ENCODE peak calls at places on chromosomes 1 and 21, in seven cellular contexts. One of them, this sample, is unnamed.

GRCh38 chr21:42112857-42113256 is 41.7 kb downstream of the UMODL1 start:
- DNase-seq in breast epithelium: no peak
- DNase-seq in uterus: no peak
- DNase-seq in MM.1S: no peak
- DNase-seq in astrocyte of the spinal cord: peak; percentile 19
- DNase-seq in gastrocnemius medialis: no peak
- DNase-seq in AG09309: no peak
- DNase-seq in this sample: no peak

GRCh38 chr1:212098771-212099170 is 63.2 kb downstream of the DTL start:
- DNase-seq in gastrocnemius medialis: no peak
- DNase-seq in AG09309: no peak
- DNase-seq in breast epithelium: no peak
- DNase-seq in uterus: no peak
- DNase-seq in astrocyte of the spinal cord: no peak
- DNase-seq in MM.1S: no peak
- DNase-seq in this sample: no peak

GRCh38 chr1:220706921-220707559 is 16.9 kb downstream of the C1orf115 start:
- DNase-seq in AG09309: no peak
- DNase-seq in gastrocnemius medialis: no peak
- DNase-seq in MM.1S: no peak
- DNase-seq in uterus: no peak
- DNase-seq in breast epithelium: no peak
- DNase-seq in astrocyte of the spinal cord: no peak
- DNase-seq in this sample: no peak

GRCh38 chr1:217534566-217534965 is 96.3 kb downstream of the GPATCH2 start:
- DNase-seq in breast epithelium: no peak
- DNase-seq in MM.1S: no peak
- DNase-seq in AG09309: no peak
- DNase-seq in astrocyte of the spinal cord: no peak
- DNase-seq in uterus: no peak
- DNase-seq in gastrocnemius medialis: no peak
- DNase-seq in this sample: no peak

GRCh38 chr1:206041640-206042039 is 11.3 kb upstream of the RHEX start:
- DNase-seq in MM.1S: no peak
- DNase-seq in astrocyte of the spinal cord: no peak
- DNase-seq in uterus: no peak
- DNase-seq in breast epithelium: no peak
- DNase-seq in AG09309: no peak
- DNase-seq in gastrocnemius medialis: no peak
- DNase-seq in this sample: no peak

GRCh38 chr1:174005032-174005431 is 17.1 kb downstream of the RC3H1 start:
- DNase-seq in breast epithelium: no peak
- DNase-seq in AG09309: no peak
- DNase-seq in MM.1S: no peak
- DNase-seq in gastrocnemius medialis: no peak
- DNase-seq in uterus: no peak
- DNase-seq in astrocyte of the spinal cord: peak; percentile 20
- DNase-seq in this sample: no peak

GRCh38 chr1:171081220-171081993 is 9.3 kb upstream of the FMO3 start:
- DNase-seq in breast epithelium: no peak
- DNase-seq in MM.1S: peak; percentile 23
- DNase-seq in gastrocnemius medialis: no peak
- DNase-seq in astrocyte of the spinal cord: peak; percentile 76
- DNase-seq in AG09309: peak; percentile 33
- DNase-seq in uterus: no peak
- DNase-seq in this sample: no peak

GRCh38 chr1:46157916-46158311 is 17.0 kb upstream of the TSPAN1 start:
- DNase-seq in MM.1S: no peak
- DNase-seq in breast epithelium: no peak
- DNase-seq in AG09309: no peak
- DNase-seq in uterus: no peak
- DNase-seq in gastrocnemius medialis: no peak
- DNase-seq in astrocyte of the spinal cord: no peak
- DNase-seq in this sample: no peak

GRCh38 chr1:23650344-23650990 is 41.1 kb upstream of the RPL11 start:
- DNase-seq in breast epithelium: no peak
- DNase-seq in uterus: no peak
- DNase-seq in astrocyte of the spinal cord: no peak
- DNase-seq in MM.1S: no peak
- DNase-seq in AG09309: no peak
- DNase-seq in gastrocnemius medialis: peak; percentile 34
- DNase-seq in this sample: no peak

GRCh38 chr1:153801786-153802697 is 26.8 kb downstream of the SLC27A3 start:
- DNase-seq in AG09309: no peak
- DNase-seq in uterus: no peak
- DNase-seq in astrocyte of the spinal cord: no peak
- DNase-seq in breast epithelium: no peak
- DNase-seq in MM.1S: no peak
- DNase-seq in gastrocnemius medialis: no peak
- DNase-seq in this sample: peak; percentile 25

GRCh38 chr1:86382878-86383277 is 13.2 kb downstream of the ODF2L start:
- DNase-seq in breast epithelium: no peak
- DNase-seq in uterus: no peak
- DNase-seq in MM.1S: peak; percentile 44
- DNase-seq in gastrocnemius medialis: no peak
- DNase-seq in AG09309: no peak
- DNase-seq in astrocyte of the spinal cord: peak; percentile 15
- DNase-seq in this sample: no peak

GRCh38 chr21:36245115-36245514 is 74.9 kb upstream of the MORC3 start:
- DNase-seq in AG09309: no peak
- DNase-seq in gastrocnemius medialis: no peak
- DNase-seq in MM.1S: no peak
- DNase-seq in uterus: no peak
- DNase-seq in breast epithelium: no peak
- DNase-seq in astrocyte of the spinal cord: no peak
- DNase-seq in this sample: peak; percentile 38

GRCh38 chr1:194873328-194873923 is 1687.0 kb upstream of the B3GALT2 start:
- DNase-seq in MM.1S: no peak
- DNase-seq in breast epithelium: no peak
- DNase-seq in gastrocnemius medialis: no peak
- DNase-seq in astrocyte of the spinal cord: no peak
- DNase-seq in AG09309: no peak
- DNase-seq in uterus: no peak
- DNase-seq in this sample: no peak

GRCh38 chr21:42317341-42317741 is 2.1 kb upstream of the TFF3 start:
- DNase-seq in AG09309: no peak
- DNase-seq in gastrocnemius medialis: no peak
- DNase-seq in uterus: peak; percentile 3
- DNase-seq in MM.1S: peak; percentile 27
- DNase-seq in astrocyte of the spinal cord: no peak
- DNase-seq in breast epithelium: no peak
- DNase-seq in this sample: no peak

GRCh38 chr1:54221867-54222484 is 22.0 kb downstream of the MRPL37 start:
- DNase-seq in MM.1S: no peak
- DNase-seq in breast epithelium: no peak
- DNase-seq in astrocyte of the spinal cord: no peak
- DNase-seq in gastrocnemius medialis: no peak
- DNase-seq in AG09309: no peak
- DNase-seq in uterus: no peak
- DNase-seq in this sample: no peak

GRCh38 chr1:5990913-5991783 is 1.1 kb downstream of the NPHP4 start:
- DNase-seq in breast epithelium: no peak
- DNase-seq in MM.1S: peak; percentile 11
- DNase-seq in astrocyte of the spinal cord: peak; percentile 18
- DNase-seq in uterus: no peak
- DNase-seq in gastrocnemius medialis: peak; percentile 18
- DNase-seq in AG09309: no peak
- DNase-seq in this sample: peak; percentile 25

GRCh38 chr1:25647106-25647505 is 30.5 kb downstream of the MAN1C1 start:
- DNase-seq in gastrocnemius medialis: no peak
- DNase-seq in AG09309: no peak
- DNase-seq in MM.1S: no peak
- DNase-seq in uterus: no peak
- DNase-seq in astrocyte of the spinal cord: no peak
- DNase-seq in breast epithelium: peak; percentile 11
- DNase-seq in this sample: no peak

GRCh38 chr1:6497215-6497866 is 5.9 kb upstream of the PLEKHG5 start:
- DNase-seq in uterus: no peak
- DNase-seq in astrocyte of the spinal cord: no peak
- DNase-seq in AG09309: no peak
- DNase-seq in breast epithelium: no peak
- DNase-seq in gastrocnemius medialis: no peak
- DNase-seq in MM.1S: peak; percentile 26
- DNase-seq in this sample: peak; percentile 27

GRCh38 chr21:45228171-45228641 is 59.5 kb downstream of the POFUT2 start:
- DNase-seq in astrocyte of the spinal cord: peak; percentile 99
- DNase-seq in MM.1S: no peak
- DNase-seq in gastrocnemius medialis: peak; percentile 44
- DNase-seq in AG09309: peak; percentile 93
- DNase-seq in uterus: peak; percentile 54
- DNase-seq in breast epithelium: peak; percentile 49
- DNase-seq in this sample: no peak

GRCh38 chr1:239987103-239987745 is 104.5 kb upstream of the FMN2 start:
- DNase-seq in gastrocnemius medialis: no peak
- DNase-seq in AG09309: peak; percentile 13
- DNase-seq in astrocyte of the spinal cord: peak; percentile 48
- DNase-seq in uterus: no peak
- DNase-seq in MM.1S: peak; percentile 63
- DNase-seq in breast epithelium: no peak
- DNase-seq in this sample: no peak

GRCh38 chr21:45973475-45974072 is 8.0 kb upstream of the COL6A1 start:
- DNase-seq in uterus: peak; percentile 94
- DNase-seq in astrocyte of the spinal cord: peak; percentile 90
- DNase-seq in breast epithelium: peak; percentile 71
- DNase-seq in gastrocnemius medialis: no peak
- DNase-seq in MM.1S: peak; percentile 77
- DNase-seq in AG09309: no peak
- DNase-seq in this sample: peak; percentile 67

GRCh38 chr1:29237906-29238600 is 1.7 kb downstream of the PTPRU start:
- DNase-seq in astrocyte of the spinal cord: peak; percentile 31
- DNase-seq in breast epithelium: peak; percentile 40
- DNase-seq in MM.1S: no peak
- DNase-seq in gastrocnemius medialis: peak; percentile 76
- DNase-seq in uterus: peak; percentile 41
- DNase-seq in AG09309: no peak
- DNase-seq in this sample: no peak

GRCh38 chr21:41164981-41165650 is 2.8 kb upstream of the BACE2 start:
- DNase-seq in gastrocnemius medialis: peak; percentile 53
- DNase-seq in MM.1S: no peak
- DNase-seq in uterus: peak; percentile 92
- DNase-seq in astrocyte of the spinal cord: no peak
- DNase-seq in AG09309: no peak
- DNase-seq in breast epithelium: peak; percentile 80
- DNase-seq in this sample: peak; percentile 68

GRCh38 chr21:36337099-36337509 is 17.1 kb downstream of the MORC3 start:
- DNase-seq in breast epithelium: no peak
- DNase-seq in uterus: no peak
- DNase-seq in gastrocnemius medialis: no peak
- DNase-seq in MM.1S: no peak
- DNase-seq in AG09309: no peak
- DNase-seq in astrocyte of the spinal cord: peak; percentile 43
- DNase-seq in this sample: no peak

GRCh38 chr21:16535100-16535418 is 805.3 kb downstream of the USP25 start:
- DNase-seq in gastrocnemius medialis: peak; percentile 91
- DNase-seq in breast epithelium: peak; percentile 82
- DNase-seq in astrocyte of the spinal cord: peak; percentile 88
- DNase-seq in uterus: peak; percentile 93
- DNase-seq in AG09309: peak; percentile 67
- DNase-seq in MM.1S: no peak
- DNase-seq in this sample: no peak

GRCh38 chr1:167996266-167996665 is 59.4 kb upstream of the MPC2 start:
- DNase-seq in AG09309: no peak
- DNase-seq in astrocyte of the spinal cord: no peak
- DNase-seq in MM.1S: no peak
- DNase-seq in uterus: no peak
- DNase-seq in breast epithelium: no peak
- DNase-seq in gastrocnemius medialis: no peak
- DNase-seq in this sample: no peak

GRCh38 chr1:210598135-210598652 is 269.5 kb downstream of the HHAT start:
- DNase-seq in astrocyte of the spinal cord: peak; percentile 96
- DNase-seq in gastrocnemius medialis: peak; percentile 72
- DNase-seq in MM.1S: no peak
- DNase-seq in uterus: no peak
- DNase-seq in breast epithelium: peak; percentile 21
- DNase-seq in AG09309: peak; percentile 93
- DNase-seq in this sample: no peak

GRCh38 chr1:31745071-31745897 is 18.9 kb downstream of the ADGRB2 start:
- DNase-seq in uterus: peak; percentile 65
- DNase-seq in gastrocnemius medialis: peak; percentile 29
- DNase-seq in AG09309: no peak
- DNase-seq in astrocyte of the spinal cord: peak; percentile 65
- DNase-seq in MM.1S: peak; percentile 72
- DNase-seq in breast epithelium: peak; percentile 38
- DNase-seq in this sample: peak; percentile 87

GRCh38 chr21:41402231-41402630 is 23.8 kb upstream of the MX1 start:
- DNase-seq in uterus: no peak
- DNase-seq in gastrocnemius medialis: no peak
- DNase-seq in MM.1S: no peak
- DNase-seq in astrocyte of the spinal cord: no peak
- DNase-seq in AG09309: no peak
- DNase-seq in breast epithelium: no peak
- DNase-seq in this sample: no peak

GRCh38 chr1:159942700-159943640 is 2.4 kb downstream of the IGSF9 start:
- DNase-seq in gastrocnemius medialis: no peak
- DNase-seq in uterus: no peak
- DNase-seq in AG09309: no peak
- DNase-seq in MM.1S: no peak
- DNase-seq in breast epithelium: peak; percentile 13
- DNase-seq in astrocyte of the spinal cord: no peak
- DNase-seq in this sample: no peak
- H3K4me3 ChIP-seq in gastrocnemius medialis: no peak overlapping the region
- H3K4me3 ChIP-seq in uterus: no peak overlapping the region
- H3K4me3 ChIP-seq in AG09309: no peak overlapping the region
- H3K4me3 ChIP-seq in MM.1S: no peak overlapping the region
- H3K4me3 ChIP-seq in breast epithelium: no peak overlapping the region
- H3K4me3 ChIP-seq in astrocyte of the spinal cord: no peak overlapping the region
- H3K4me3 ChIP-seq in this sample: no peak overlapping the region

GRCh38 chr1:9070421-9071015 is 1.1 kb upstream of the SLC2A5 start:
- DNase-seq in AG09309: no peak
- DNase-seq in gastrocnemius medialis: no peak
- DNase-seq in astrocyte of the spinal cord: no peak
- DNase-seq in breast epithelium: no peak
- DNase-seq in uterus: no peak
- DNase-seq in MM.1S: no peak
- DNase-seq in this sample: no peak
- H3K4me3 ChIP-seq in AG09309: no peak overlapping the region
- H3K4me3 ChIP-seq in gastrocnemius medialis: no peak overlapping the region
- H3K4me3 ChIP-seq in astrocyte of the spinal cord: no peak overlapping the region
- H3K4me3 ChIP-seq in breast epithelium: no peak overlapping the region
- H3K4me3 ChIP-seq in uterus: no peak overlapping the region
- H3K4me3 ChIP-seq in MM.1S: no peak overlapping the region
- H3K4me3 ChIP-seq in this sample: peak overlapping the region; percentile 52

DNA sequence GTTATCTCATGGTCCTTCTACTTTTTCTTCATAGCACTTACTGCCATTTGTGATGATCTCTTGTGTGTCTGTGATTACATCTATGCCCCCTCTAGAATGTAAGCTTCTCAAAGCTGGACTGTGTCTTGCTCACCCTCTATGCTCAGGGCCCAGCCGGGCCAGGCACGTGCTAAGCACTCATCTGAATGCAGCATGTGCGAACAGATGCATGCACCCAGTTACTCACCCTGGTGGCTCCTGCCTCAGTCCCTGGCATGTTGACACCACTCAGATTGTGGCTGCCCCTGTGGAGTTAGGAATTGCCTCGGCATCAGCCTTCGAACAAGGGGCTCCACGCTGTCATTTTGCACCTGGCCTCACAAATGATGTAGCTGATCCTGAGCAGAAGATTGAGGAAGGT is 19.6 kb upstream of the PABPC4 start:
- DNase-seq in gastrocnemius medialis: no peak
- DNase-seq in astrocyte of the spinal cord: no peak
- DNase-seq in breast epithelium: no peak
- DNase-seq in MM.1S: no peak
- DNase-seq in AG09309: no peak
- DNase-seq in uterus: no peak
- DNase-seq in this sample: no peak
- H3K4me3 ChIP-seq in gastrocnemius medialis: no peak overlapping the region
- H3K4me3 ChIP-seq in astrocyte of the spinal cord: no peak overlapping the region
- H3K4me3 ChIP-seq in breast epithelium: no peak overlapping the region
- H3K4me3 ChIP-seq in MM.1S: no peak overlapping the region
- H3K4me3 ChIP-seq in AG09309: no peak overlapping the region
- H3K4me3 ChIP-seq in uterus: no peak overlapping the region
- H3K4me3 ChIP-seq in this sample: no peak overlapping the region

GRCh38 chr1:152047607-152047953 is 10.8 kb upstream of the S100A11 start:
- DNase-seq in astrocyte of the spinal cord: no peak
- DNase-seq in breast epithelium: peak; percentile 92
- DNase-seq in AG09309: no peak
- DNase-seq in MM.1S: no peak
- DNase-seq in gastrocnemius medialis: no peak
- DNase-seq in uterus: peak; percentile 84
- DNase-seq in this sample: peak; percentile 56
- H3K4me3 ChIP-seq in astrocyte of the spinal cord: peak overlapping the region; percentile 13
- H3K4me3 ChIP-seq in breast epithelium: no peak overlapping the region
- H3K4me3 ChIP-seq in AG09309: peak overlapping the region; percentile 34
- H3K4me3 ChIP-seq in MM.1S: peak overlapping the region; percentile 58
- H3K4me3 ChIP-seq in gastrocnemius medialis: peak overlapping the region; percentile 9
- H3K4me3 ChIP-seq in uterus: peak overlapping the region; percentile 9
- H3K4me3 ChIP-seq in this sample: peak overlapping the region; percentile 5

This sample was measured in Peyer's patch.